ENCODE peak calls at places on chromosomes 2 and 18, in four cellular contexts. F, Z, G and H are unnamed samples.

GRCh38 chr2:232097758-232098157 is 136.2 kb downstream of the DIS3L2 start:
- DNase-seq in G (no peak), Z (no peak), F (no peak), H (no peak)

GRCh38 chr2:10120158-10120937 is 2.2 kb upstream of the RRM2 start:
- DNase-seq in Z (peak), G (peak), F (peak), H (peak)

GRCh38 chr2:62706721-62707516 is 1.4 kb downstream of the EHBP1 start:
- DNase-seq in Z (no peak), F (no peak), G (no peak), H (no peak)

GRCh38 chr2:11009866-11010265 is 98.1 kb downstream of the KCNF1 start:
- DNase-seq in G (no peak), F (no peak), Z (no peak), H (no peak)

GRCh38 chr2:9573840-9574239 is 18.2 kb upstream of the ADAM17 start:
- DNase-seq in Z (no peak), G (no peak), F (no peak), H (no peak)

GRCh38 chr2:196591621-196592022 is 47.9 kb upstream of the CCDC150 start:
- DNase-seq in G (no peak), Z (no peak), F (no peak), H (no peak)

GRCh38 chr2:125405816-125406215 is 1250.1 kb upstream of the GYPC start:
- DNase-seq in F (no peak), Z (no peak), G (no peak), H (no peak)

GRCh38 chr18:58078889-58079573 is 35.0 kb downstream of the NEDD4L start:
- DNase-seq in Z (no peak), G (no peak), F (no peak), H (no peak)

GRCh38 chr2:142868281-142868762 is 9.1 kb upstream of the KYNU start:
- DNase-seq in G (peak), Z (peak), F (no peak), H (peak)

GRCh38 chr2:177332041-177332991 is 60.3 kb upstream of the AGPS start:
- DNase-seq in Z (no peak), F (peak), G (peak), H (no peak)

GRCh38 chr2:74564222-74564621 is 9.7 kb downstream of the DOK1 start:
- DNase-seq in Z (no peak), G (no peak), F (no peak), H (no peak)

GRCh38 chr18:69874058-69874457 is 73.6 kb downstream of the CD226 start:
- DNase-seq in G (no peak), Z (no peak), F (no peak), H (no peak)

GRCh38 chr2:198900141-198900540 is 557.6 kb downstream of the SATB2 start:
- DNase-seq in G (no peak), F (no peak), Z (no peak), H (no peak)

GRCh38 chr18:8625693-8626092 is 16.5 kb downstream of the RAB12 start:
- DNase-seq in G (no peak), F (no peak), Z (no peak), H (no peak)

GRCh38 chr2:215328066-215328465 is 16.2 kb downstream of the ATIC start:
- DNase-seq in G (no peak), F (no peak), Z (no peak), H (no peak)

GRCh38 chr2:144357623-144358400 is 162.1 kb downstream of the ZEB2 start:
- DNase-seq in Z (no peak), F (no peak), G (no peak), H (no peak)

GRCh38 chr2:188776634-188777033 is 197.5 kb upstream of the COL3A1 start:
- DNase-seq in Z (no peak), F (no peak), G (no peak), H (no peak)

GRCh38 chr2:208983476-208983875 is 440.4 kb upstream of the MAP2 start:
- DNase-seq in F (no peak), G (no peak), Z (no peak), H (no peak)

GRCh38 chr18:41064916-41065315 is 890.1 kb upstream of the PIK3C3 start:
- DNase-seq in G (no peak), Z (no peak), F (no peak), H (no peak)

GRCh38 chr18:41058351-41059125 is 896.5 kb upstream of the PIK3C3 start:
- DNase-seq in F (no peak), Z (no peak), G (no peak), H (no peak)

GRCh38 chr18:41060967-41061366 is 894.1 kb upstream of the PIK3C3 start:
- DNase-seq in G (no peak), Z (no peak), F (no peak), H (no peak)

GRCh38 chr18:41059126-41059415 is 896.0 kb upstream of the PIK3C3 start:
- DNase-seq in Z (no peak), F (no peak), G (no peak), H (no peak)
- TF ChIP-seq POLR2AphosphoS5 in Z (no peak), F (no peak), G (no peak), H (no peak)

GRCh38 chr18:48073231-48073930 is 142.9 kb upstream of the SMAD2 start:
- DNase-seq in F (no peak), G (no peak), Z (peak), H (no peak)
- TF ChIP-seq POLR2AphosphoS5 in F (no peak), G (no peak), Z (no peak), H (no peak)

DNA sequence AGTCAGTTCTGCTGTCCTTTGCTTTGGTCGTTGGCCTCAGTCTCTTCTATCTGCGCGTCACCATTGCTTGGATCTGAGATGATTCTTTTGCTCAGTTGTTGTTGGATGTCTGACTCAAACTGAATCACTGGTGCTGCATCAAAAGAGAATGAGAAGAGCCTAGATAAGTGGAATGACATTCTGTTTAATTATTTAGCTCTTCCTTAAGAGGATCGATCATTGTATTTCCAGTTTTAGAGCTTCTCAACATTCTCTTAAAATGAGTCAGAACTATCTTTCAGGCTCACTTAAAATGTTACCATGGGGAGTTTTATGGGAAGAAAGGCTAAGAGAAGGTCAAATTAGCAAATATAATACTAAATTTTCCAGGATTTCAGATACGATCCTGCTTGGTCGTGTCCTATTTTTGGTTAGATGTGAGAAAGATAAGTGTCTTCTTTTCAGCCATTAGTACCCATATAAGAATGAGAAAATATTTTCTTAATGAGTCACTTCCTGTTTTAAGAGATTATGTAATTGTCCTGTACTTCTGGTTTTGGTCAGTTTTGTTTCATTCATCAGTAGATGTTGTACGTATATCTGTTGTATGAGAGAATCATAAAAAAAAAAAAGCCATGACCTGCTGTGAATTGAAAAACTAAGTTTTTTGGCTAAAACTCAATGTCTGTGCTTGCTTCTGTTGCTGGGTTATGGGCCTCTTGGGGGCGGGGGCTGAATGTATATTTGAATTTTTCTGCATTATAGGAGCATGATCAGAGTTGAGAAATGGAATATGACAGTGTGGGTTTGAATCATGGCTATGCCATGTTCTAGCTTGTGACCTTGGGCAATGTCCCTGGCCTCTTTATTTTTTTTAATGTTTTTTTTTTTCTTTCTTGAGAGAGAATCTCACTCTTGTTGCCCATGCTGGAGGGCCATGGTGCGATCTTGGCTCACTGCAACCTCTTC is 31.5 kb upstream of the CASP10 start:
- DNase-seq in Z (no peak), G (no peak), F (no peak), H (no peak)
- TF ChIP-seq POLR2AphosphoS5 in Z (no peak), G (no peak), F (no peak), H (no peak)

GRCh38 chr2:43312751-43313641 is 86.6 kb upstream of the ZFP36L2 start:
- DNase-seq in G (no peak), F (no peak), Z (no peak), H (no peak)
- TF ChIP-seq POLR2AphosphoS5 in G (no peak), F (no peak), Z (no peak), H (no peak)

GRCh38 chr18:6207119-6207518 is 207.6 kb downstream of the L3MBTL4 start:
- DNase-seq in G (no peak), Z (no peak), F (no peak), H (no peak)
- TF ChIP-seq POLR2AphosphoS5 in G (no peak), Z (no peak), F (no peak), H (no peak)

GRCh38 chr2:111186933-111187332 is 66.2 kb downstream of the BCL2L11 start:
- DNase-seq in G (no peak), F (no peak), Z (no peak), H (no peak)

GRCh38 chr2:111182740-111183139 is 62.0 kb downstream of the BCL2L11 start:
- DNase-seq in G (no peak), Z (no peak), F (no peak), H (no peak)

GRCh38 chr2:111185496-111186022 is 64.8 kb downstream of the BCL2L11 start:
- DNase-seq in Z (no peak), G (no peak), F (no peak), H (no peak)

GRCh38 chr2:111186123-111186715 is 65.5 kb downstream of the BCL2L11 start:
- DNase-seq in F (no peak), G (no peak), Z (no peak), H (no peak)

GRCh38 chr2:111184725-111185495 is 64.2 kb downstream of the BCL2L11 start:
- DNase-seq in Z (no peak), F (no peak), G (no peak), H (no peak)
- TF ChIP-seq POLR2AphosphoS5 in Z (no peak), F (no peak), G (no peak), H (no peak)